ENCODE peak calls at places on chromosomes 12 and 14, in five cellular contexts. D is right atrium auricular region; Q is mucosa of gallbladder; U is stimulated activated CD4-positive, alpha-beta T cell treated with anti-CD3 and anti-CD28 coated beads, Interleukin-1b, Interleukin-23, amount 100 ng/mL, for 24 hours; V is iPS-NIHi11. G is an unnamed sample.

GRCh38 chr12:115451151-115451784 is 767.3 kb upstream of the TBX3 start:
- DNase-seq in U (no peak), V (no peak), Q (no peak), D (no peak), G (no peak)

GRCh38 chr14:104333903-104334811 is 195.8 kb downstream of the KIF26A start:
- DNase-seq in U (no peak), D (no peak), Q (no peak), V (no peak), G (no peak)

GRCh38 chr12:42794811-42795210 is 205.3 kb upstream of the PRICKLE1 start:
- DNase-seq in D (no peak), Q (no peak), V (no peak), U (no peak), G (no peak)

GRCh38 chr12:62259311-62259992 is 752 bp upstream of the USP15 start:
- DNase-seq in Q (no peak), V (peak; percentile 12), D (no peak), U (no peak), G (no peak)

GRCh38 chr12:93989913-93990312 is 158.5 kb upstream of the PLXNC1 start:
- DNase-seq in Q (no peak), D (no peak), U (no peak), V (no peak), G (no peak)

GRCh38 chr12:138898-139534 is 72.4 kb downstream of the IQSEC3 start:
- DNase-seq in D (no peak), V (peak; percentile 59), Q (no peak), U (peak; percentile 3), G (no peak)

GRCh38 chr12:94998322-94998721 is 5.2 kb downstream of the NDUFA12 start:
- DNase-seq in Q (no peak), D (no peak), U (no peak), V (no peak), G (no peak)

GRCh38 chr12:42525444-42525843 is 64.1 kb downstream of the PRICKLE1 start:
- DNase-seq in Q (peak; percentile 18), D (no peak), V (no peak), U (no peak), G (no peak)

GRCh38 chr14:52950898-52951729 is at the start of gene FERMT2:
- DNase-seq in U (no peak), Q (peak; percentile 82), V (peak; percentile 97), D (peak; percentile 85), G (peak; percentile 86)

GRCh38 chr12:65430571-65431306 is 152.3 kb downstream of the MSRB3 start:
- DNase-seq in D (no peak), Q (no peak), V (peak; percentile 42), U (no peak), G (no peak)

GRCh38 chr12:14995583-14996425 is 23.0 kb downstream of the PDE6H start:
- DNase-seq in U (no peak), V (peak; percentile 23), Q (no peak), D (no peak), G (peak; percentile 16)

GRCh38 chr12:120437735-120438494 is at the start of gene COX6A1:
- DNase-seq in D (peak; percentile 96), Q (peak; percentile 97), V (peak; percentile 96), U (peak; percentile 97), G (peak; percentile 97)

GRCh38 chr14:61528591-61529021 is 166.7 kb upstream of the HIF1A start:
- DNase-seq in Q (no peak), U (peak; percentile 30), V (no peak), D (no peak), G (no peak)

GRCh38 chr12:128814411-128815261 is 9.1 kb downstream of the SLC15A4 start:
- DNase-seq in D (no peak), Q (no peak), U (no peak), V (no peak), G (no peak)

GRCh38 chr14:21528381-21529348 is 2.5 kb upstream of the SALL2 start:
- DNase-seq in Q (no peak), D (no peak), V (no peak), U (no peak), G (no peak)

GRCh38 chr14:51972566-51972965 is 16.8 kb upstream of the RTRAF start:
- DNase-seq in V (no peak), Q (no peak), D (no peak), U (no peak), G (no peak)

GRCh38 chr14:56561586-56561985 is 18.0 kb upstream of the TMEM260 start:
- DNase-seq in D (no peak), V (no peak), U (no peak), Q (no peak), G (no peak)

GRCh38 chr14:76918176-76918750 is 92.1 kb downstream of the LRRC74A start:
- DNase-seq in V (no peak), U (no peak), Q (peak; percentile 66), D (peak; percentile 87), G (no peak)

GRCh38 chr14:28671425-28671824 is 95.2 kb upstream of the FOXG1 start:
- DNase-seq in U (no peak), D (no peak), Q (no peak), V (no peak), G (no peak)

GRCh38 chr12:78787576-78787975 is 77.0 kb upstream of the SYT1 start:
- DNase-seq in U (no peak), Q (no peak), D (no peak), V (no peak), G (no peak)

GRCh38 chr12:116918464-116918863 is 7.7 kb downstream of the FBXW8 start:
- DNase-seq in Q (no peak), D (no peak), V (no peak), U (no peak), G (no peak)

GRCh38 chr12:19915392-19916192 is 452.7 kb upstream of the PDE3A start:
- DNase-seq in D (no peak), V (peak; percentile 30), U (no peak), Q (no peak), G (peak; percentile 18)

GRCh38 chr14:65128096-65128495 is 25.8 kb upstream of the MAX start:
- DNase-seq in Q (no peak), D (no peak), U (no peak), V (no peak), G (no peak)

GRCh38 chr12:124273630-124274029 is 21.3 kb upstream of the RFLNA start:
- DNase-seq in Q (no peak), V (peak; percentile 80), D (no peak), U (no peak), G (peak; percentile 76)

GRCh38 chr12:104057771-104058197 is 6.5 kb upstream of the HCFC2 start:
- DNase-seq in D (no peak), U (no peak), V (peak; percentile 54), Q (no peak), G (peak; percentile 33)

GRCh38 chr14:89265229-89265628 is 151.8 kb downstream of the FOXN3 start:
- DNase-seq in V (no peak), Q (no peak), D (no peak), U (no peak), G (no peak)

GRCh38 chr12:13152281-13152680 is 44.2 kb upstream of the EMP1 start:
- DNase-seq in D (no peak), Q (no peak), U (no peak), V (no peak), G (no peak)

GRCh38 chr14:56126514-56126913 is 8.3 kb downstream of the PELI2 start:
- DNase-seq in U (no peak), V (no peak), Q (no peak), D (no peak), G (no peak)

GRCh38 chr14:20799955-20800544 is 2.6 kb downstream of the RNASE1 start:
- DNase-seq in U (no peak), Q (peak; percentile 45), D (peak; percentile 68), V (no peak), G (no peak)

GRCh38 chr12:1994429-1995143 is 9.7 kb downstream of the DCP1B start:
- DNase-seq in U (no peak), D (no peak), Q (no peak), V (peak; percentile 9), G (no peak)

GRCh38 chr12:64001439-64001838 is 156.9 kb downstream of the SRGAP1 start:
- DNase-seq in Q (no peak), U (no peak), V (no peak), D (no peak), G (no peak)

GRCh38 chr12:66217342-66217929 is 28.4 kb downstream of the IRAK3 start:
- DNase-seq in U (no peak), V (no peak), Q (no peak), D (no peak), G (no peak)

GRCh38 chr12:84636801-84637285 is 275.8 kb downstream of the SLC6A15 start:
- DNase-seq in Q (no peak), V (no peak), U (no peak), D (no peak), G (no peak)

GRCh38 chr14:105039458-105040205 is 18.7 kb upstream of the CDCA4 start:
- DNase-seq in D (no peak), V (no peak), U (no peak), Q (no peak), G (no peak)

G was measured in HEK293T.